ENCODE peak calls at places on chromosomes 5 and 9, in eight cellular contexts. One of them, this sample, is unnamed. For H3K27me3 and H3K36me3, the result is how much of the 10 kb centered on the place peaks cover.

GRCh38 chr5:41636605-41637004 is 126.2 kb upstream of the PLCXD3 start:
- DNase-seq in H1: peak
- DNase-seq in neural progenitor cell: peak
- DNase-seq in Panc1: no peak
- DNase-seq in astrocyte: no peak
- DNase-seq in Caco-2: peak
- DNase-seq in suprapubic skin: no peak
- DNase-seq in uterus: no peak
- DNase-seq in this sample: no peak

GRCh38 chr9:121242219-121242954 is 25.6 kb upstream of the GSN start:
- DNase-seq in H1: no peak
- DNase-seq in neural progenitor cell: no peak
- DNase-seq in Panc1: no peak
- DNase-seq in astrocyte: peak
- DNase-seq in Caco-2: no peak
- DNase-seq in suprapubic skin: no peak
- DNase-seq in uterus: no peak
- DNase-seq in this sample: no peak

GRCh38 chr9:114344692-114345091 is 15.0 kb downstream of the ORM2 start:
- DNase-seq in H1: no peak
- DNase-seq in neural progenitor cell: no peak
- DNase-seq in Panc1: no peak
- DNase-seq in astrocyte: no peak
- DNase-seq in Caco-2: no peak
- DNase-seq in suprapubic skin: no peak
- DNase-seq in uterus: no peak
- DNase-seq in this sample: no peak

GRCh38 chr5:4859489-4860211 is 280.5 kb upstream of the ADAMTS16 start:
- DNase-seq in H1: no peak
- DNase-seq in neural progenitor cell: no peak
- DNase-seq in Panc1: no peak
- DNase-seq in astrocyte: no peak
- DNase-seq in Caco-2: no peak
- DNase-seq in suprapubic skin: no peak
- DNase-seq in uterus: no peak
- DNase-seq in this sample: no peak

GRCh38 chr5:159240301-159240870 is 22.7 kb upstream of the UBLCP1 start:
- DNase-seq in H1: no peak
- DNase-seq in neural progenitor cell: no peak
- DNase-seq in Panc1: peak
- DNase-seq in astrocyte: peak
- DNase-seq in Caco-2: no peak
- DNase-seq in suprapubic skin: no peak
- DNase-seq in uterus: no peak
- DNase-seq in this sample: peak

GRCh38 chr5:81750308-81751008 is 439 bp downstream of the SSBP2 start:
- DNase-seq in H1: no peak
- DNase-seq in neural progenitor cell: peak
- DNase-seq in Panc1: no peak
- DNase-seq in astrocyte: no peak
- DNase-seq in Caco-2: no peak
- DNase-seq in suprapubic skin: peak
- DNase-seq in uterus: no peak
- DNase-seq in this sample: peak

GRCh38 chr5:151092750-151093149 is 11.9 kb upstream of the TNIP1 start:
- DNase-seq in H1: no peak
- DNase-seq in neural progenitor cell: no peak
- DNase-seq in Panc1: no peak
- DNase-seq in astrocyte: peak
- DNase-seq in Caco-2: no peak
- DNase-seq in suprapubic skin: no peak
- DNase-seq in uterus: no peak
- DNase-seq in this sample: peak

GRCh38 chr9:107282268-107282667 is 811 bp upstream of the RAD23B start:
- DNase-seq in H1: no peak
- DNase-seq in neural progenitor cell: no peak
- DNase-seq in Panc1: no peak
- DNase-seq in astrocyte: no peak
- DNase-seq in Caco-2: no peak
- DNase-seq in suprapubic skin: no peak
- DNase-seq in uterus: peak
- DNase-seq in this sample: no peak

GRCh38 chr5:6404129-6404528 is 25.8 kb upstream of the MED10 start:
- DNase-seq in H1: no peak
- DNase-seq in neural progenitor cell: no peak
- DNase-seq in Panc1: no peak
- DNase-seq in astrocyte: peak
- DNase-seq in Caco-2: no peak
- DNase-seq in suprapubic skin: no peak
- DNase-seq in uterus: no peak
- DNase-seq in this sample: no peak

GRCh38 chr5:170232786-170233185 is at the start of gene C5orf58:
- DNase-seq in H1: peak
- DNase-seq in neural progenitor cell: no peak
- DNase-seq in Panc1: no peak
- DNase-seq in astrocyte: no peak
- DNase-seq in Caco-2: no peak
- DNase-seq in suprapubic skin: no peak
- DNase-seq in uterus: no peak
- DNase-seq in this sample: no peak

GRCh38 chr5:170228756-170229459 is 3.9 kb upstream of the C5orf58 start:
- DNase-seq in H1: no peak
- DNase-seq in neural progenitor cell: no peak
- DNase-seq in Panc1: no peak
- DNase-seq in astrocyte: no peak
- DNase-seq in Caco-2: no peak
- DNase-seq in suprapubic skin: no peak
- DNase-seq in uterus: no peak
- DNase-seq in this sample: no peak

GRCh38 chr5:170238456-170238855 is 5.7 kb downstream of the C5orf58 start:
- DNase-seq in H1: no peak
- DNase-seq in neural progenitor cell: no peak
- DNase-seq in Panc1: no peak
- DNase-seq in astrocyte: no peak
- DNase-seq in Caco-2: no peak
- DNase-seq in suprapubic skin: no peak
- DNase-seq in uterus: no peak
- DNase-seq in this sample: no peak

GRCh38 chr5:170235881-170236864 is 3.4 kb downstream of the C5orf58 start:
- DNase-seq in H1: no peak
- DNase-seq in neural progenitor cell: no peak
- DNase-seq in Panc1: no peak
- DNase-seq in astrocyte: no peak
- DNase-seq in Caco-2: no peak
- DNase-seq in suprapubic skin: no peak
- DNase-seq in uterus: no peak
- DNase-seq in this sample: no peak

GRCh38 chr5:170233358-170233892 is 640 bp downstream of the C5orf58 start:
- DNase-seq in H1: no peak
- DNase-seq in neural progenitor cell: no peak
- DNase-seq in Panc1: no peak
- DNase-seq in astrocyte: no peak
- DNase-seq in Caco-2: no peak
- DNase-seq in suprapubic skin: no peak
- DNase-seq in uterus: no peak
- DNase-seq in this sample: no peak
- H3K4me3 ChIP-seq in H1: no peak
- H3K4me3 ChIP-seq in neural progenitor cell: no peak
- H3K4me3 ChIP-seq in Panc1: no peak
- H3K4me3 ChIP-seq in astrocyte: no peak
- H3K4me3 ChIP-seq in Caco-2: no peak
- H3K4me3 ChIP-seq in suprapubic skin: no peak
- H3K4me3 ChIP-seq in uterus: no peak
- H3K4me3 ChIP-seq in this sample: no peak

GRCh38 chr9:14316574-14317304 is 2.8 kb upstream of the NFIB start:
- DNase-seq in H1: no peak
- DNase-seq in neural progenitor cell: peak
- DNase-seq in Panc1: no peak
- DNase-seq in astrocyte: no peak
- DNase-seq in Caco-2: no peak
- DNase-seq in suprapubic skin: no peak
- DNase-seq in uterus: peak
- DNase-seq in this sample: no peak
- H3K27me3 ChIP-seq in H1: under half
- H3K27me3 ChIP-seq in neural progenitor cell: half or more
- H3K27me3 ChIP-seq in Panc1: under half
- H3K27me3 ChIP-seq in astrocyte: under half
- H3K27me3 ChIP-seq in Caco-2: under half
- H3K27me3 ChIP-seq in suprapubic skin: under half
- H3K27me3 ChIP-seq in uterus: under half
- H3K27me3 ChIP-seq in this sample: under half

GRCh38 chr9:80866121-80866520 is 823.2 kb downstream of the TLE1 start:
- DNase-seq in H1: no peak
- DNase-seq in neural progenitor cell: no peak
- DNase-seq in Panc1: no peak
- DNase-seq in astrocyte: no peak
- DNase-seq in Caco-2: no peak
- DNase-seq in suprapubic skin: no peak
- DNase-seq in uterus: no peak
- DNase-seq in this sample: no peak

GRCh38 chr9:80871596-80871995 is 817.8 kb downstream of the TLE1 start:
- DNase-seq in H1: no peak
- DNase-seq in neural progenitor cell: no peak
- DNase-seq in Panc1: no peak
- DNase-seq in astrocyte: no peak
- DNase-seq in Caco-2: no peak
- DNase-seq in suprapubic skin: no peak
- DNase-seq in uterus: no peak
- DNase-seq in this sample: no peak

GRCh38 chr9:80867731-80868130 is 821.6 kb downstream of the TLE1 start:
- DNase-seq in H1: no peak
- DNase-seq in neural progenitor cell: no peak
- DNase-seq in Panc1: no peak
- DNase-seq in astrocyte: peak
- DNase-seq in Caco-2: no peak
- DNase-seq in suprapubic skin: no peak
- DNase-seq in uterus: no peak
- DNase-seq in this sample: no peak

DNA sequence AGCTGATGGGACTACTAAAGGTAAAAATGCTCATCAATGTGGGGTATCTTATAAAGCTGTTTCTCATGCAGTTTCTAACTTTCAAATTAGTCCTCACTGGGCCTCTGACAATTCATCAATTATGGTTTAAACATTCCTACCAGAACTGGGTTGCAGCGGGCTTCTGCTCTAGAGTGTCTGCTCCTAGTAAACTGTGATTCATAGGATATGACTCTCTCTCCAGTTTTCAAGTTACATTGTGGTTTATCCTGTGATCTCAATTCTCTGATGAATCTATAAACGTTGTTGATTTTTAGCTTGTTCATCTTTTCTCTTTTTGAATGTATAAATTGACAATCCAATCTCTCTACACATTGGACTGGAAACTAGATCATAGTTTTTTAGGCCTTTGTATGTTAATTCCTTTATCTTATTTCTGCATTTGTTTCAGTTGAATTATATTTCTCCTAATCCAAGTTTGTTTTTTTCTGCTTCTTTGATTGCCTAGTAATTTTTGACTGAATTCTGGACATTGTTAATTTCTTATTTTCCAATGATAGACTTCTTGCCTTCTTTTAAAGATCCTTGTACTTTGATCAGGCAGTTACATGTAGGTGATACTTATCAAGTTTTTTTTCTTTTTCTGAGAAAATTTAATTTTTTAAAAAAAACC is 822.6 kb downstream of the TLE1 start:
- DNase-seq in H1: no peak
- DNase-seq in neural progenitor cell: no peak
- DNase-seq in Panc1: no peak
- DNase-seq in astrocyte: peak
- DNase-seq in Caco-2: no peak
- DNase-seq in suprapubic skin: no peak
- DNase-seq in uterus: no peak
- DNase-seq in this sample: no peak
- H3K36me3 ChIP-seq in H1: under half
- H3K36me3 ChIP-seq in neural progenitor cell: under half
- H3K36me3 ChIP-seq in Panc1: under half
- H3K36me3 ChIP-seq in astrocyte: under half
- H3K36me3 ChIP-seq in Caco-2: under half
- H3K36me3 ChIP-seq in suprapubic skin: under half
- H3K36me3 ChIP-seq in uterus: under half
- H3K36me3 ChIP-seq in this sample: under half

GRCh38 chr9:91116711-91117110 is 245.0 kb downstream of the AUH start:
- DNase-seq in H1: no peak
- DNase-seq in neural progenitor cell: no peak
- DNase-seq in Panc1: no peak
- DNase-seq in astrocyte: no peak
- DNase-seq in Caco-2: no peak
- DNase-seq in suprapubic skin: no peak
- DNase-seq in uterus: no peak
- DNase-seq in this sample: no peak

GRCh38 chr9:91116226-91116625 is 245.5 kb downstream of the AUH start:
- DNase-seq in H1: no peak
- DNase-seq in neural progenitor cell: no peak
- DNase-seq in Panc1: no peak
- DNase-seq in astrocyte: no peak
- DNase-seq in Caco-2: no peak
- DNase-seq in suprapubic skin: no peak
- DNase-seq in uterus: no peak
- DNase-seq in this sample: peak

GRCh38 chr9:91119147-91119546 is 242.6 kb downstream of the AUH start:
- DNase-seq in H1: no peak
- DNase-seq in neural progenitor cell: no peak
- DNase-seq in Panc1: no peak
- DNase-seq in astrocyte: peak
- DNase-seq in Caco-2: no peak
- DNase-seq in suprapubic skin: no peak
- DNase-seq in uterus: no peak
- DNase-seq in this sample: peak

GRCh38 chr9:91117959-91118651 is 243.6 kb downstream of the AUH start:
- DNase-seq in H1: peak
- DNase-seq in neural progenitor cell: peak
- DNase-seq in Panc1: no peak
- DNase-seq in astrocyte: peak
- DNase-seq in Caco-2: no peak
- DNase-seq in suprapubic skin: peak
- DNase-seq in uterus: peak
- DNase-seq in this sample: no peak

DNA sequence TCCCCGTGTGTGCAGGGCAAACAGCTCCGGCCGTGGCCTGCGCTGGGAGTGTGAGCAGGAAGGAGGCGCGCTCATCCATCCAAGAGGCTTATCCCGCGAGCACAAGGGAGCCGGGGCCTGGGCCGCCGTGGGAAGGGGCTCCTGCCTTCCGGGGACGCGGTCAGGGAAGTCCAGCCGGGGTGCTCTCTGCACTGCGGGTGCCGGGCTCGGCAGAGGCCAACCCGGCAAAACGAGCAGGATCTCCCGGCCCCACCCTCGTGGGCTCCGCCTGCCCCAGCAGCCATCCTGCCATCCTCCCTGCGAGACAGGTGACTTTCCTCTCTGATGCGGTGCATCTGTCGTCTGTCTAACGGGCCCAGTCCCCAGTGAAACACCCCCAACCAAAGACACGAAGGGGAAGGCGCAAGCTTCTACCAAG is 244.2 kb downstream of the AUH start:
- DNase-seq in H1: no peak
- DNase-seq in neural progenitor cell: no peak
- DNase-seq in Panc1: no peak
- DNase-seq in astrocyte: no peak
- DNase-seq in Caco-2: no peak
- DNase-seq in suprapubic skin: no peak
- DNase-seq in uterus: no peak
- DNase-seq in this sample: no peak
- H3K4me3 ChIP-seq in H1: no peak
- H3K4me3 ChIP-seq in neural progenitor cell: no peak
- H3K4me3 ChIP-seq in Panc1: no peak
- H3K4me3 ChIP-seq in astrocyte: no peak
- H3K4me3 ChIP-seq in Caco-2: no peak
- H3K4me3 ChIP-seq in suprapubic skin: no peak
- H3K4me3 ChIP-seq in uterus: peak
- H3K4me3 ChIP-seq in this sample: no peak

GRCh38 chr9:29118555-29118954 is 1545.3 kb upstream of the C9orf72 start:
- DNase-seq in H1: no peak
- DNase-seq in neural progenitor cell: no peak
- DNase-seq in Panc1: no peak
- DNase-seq in astrocyte: no peak
- DNase-seq in Caco-2: no peak
- DNase-seq in suprapubic skin: no peak
- DNase-seq in uterus: peak
- DNase-seq in this sample: no peak
- H3K27me3 ChIP-seq in H1: under half
- H3K27me3 ChIP-seq in neural progenitor cell: under half
- H3K27me3 ChIP-seq in Panc1: under half
- H3K27me3 ChIP-seq in astrocyte: under half
- H3K27me3 ChIP-seq in Caco-2: under half
- H3K27me3 ChIP-seq in suprapubic skin: under half
- H3K27me3 ChIP-seq in uterus: under half
- H3K27me3 ChIP-seq in this sample: under half